ENCODE peak calls at places on chromosomes 12 and 14, in ten cellular contexts. Q, F, K, E, Z, M, C, R, S and X are unnamed samples.

GRCh38 chr12:78871566-78871965 is 7.0 kb downstream of the SYT1 start:
- DNase-seq in F (no peak), S (no peak), R (no peak), K (no peak), C (no peak), Z (no peak), Q (no peak), M (no peak), E (no peak), X (no peak)

GRCh38 chr14:31690056-31690455 is 128.9 kb downstream of the NUBPL start:
- DNase-seq in R (no peak), Q (no peak), C (no peak), M (no peak), S (no peak), F (no peak), K (no peak), E (no peak), Z (no peak), X (no peak)

GRCh38 chr14:75222208-75222701 is 45.8 kb upstream of the TMED10 start:
- DNase-seq in Q (no peak), C (peak), Z (peak), K (no peak), S (no peak), R (no peak), M (no peak), F (no peak), E (peak), X (no peak)

GRCh38 chr14:75298187-75298985 is 19.8 kb downstream of the FOS start:
- DNase-seq in R (no peak), K (no peak), M (peak), Z (no peak), Q (no peak), S (no peak), F (peak), C (no peak), E (no peak), X (no peak)

GRCh38 chr12:2142068-2142467 is 89.3 kb downstream of the CACNA1C start:
- DNase-seq in Z (no peak), K (no peak), S (no peak), E (no peak), C (no peak), R (no peak), F (no peak), Q (no peak), M (no peak), X (no peak)

GRCh38 chr12:131072446-131073230 is 118.9 kb downstream of the ADGRD1 start:
- DNase-seq in F (no peak), C (no peak), K (no peak), E (no peak), M (no peak), S (no peak), Q (no peak), Z (no peak), R (no peak), X (no peak)

GRCh38 chr12:107651867-107652449 is 33.6 kb upstream of the PWP1 start:
- DNase-seq in K (peak), E (no peak), R (no peak), M (no peak), C (peak), S (no peak), Q (no peak), F (no peak), Z (no peak), X (no peak)

GRCh38 chr14:88541324-88541723 is 13.5 kb downstream of the PTPN21 start:
- DNase-seq in M (no peak), Q (no peak), E (no peak), R (no peak), K (no peak), S (peak), F (no peak), C (peak), Z (no peak), X (no peak)

GRCh38 chr14:81453166-81453766 is 53.1 kb upstream of the STON2 start:
- DNase-seq in E (peak), R (no peak), Q (peak), S (peak), Z (peak), F (peak), K (peak), C (peak), M (peak), X (peak)